ENCODE peak calls at places on chromosomes 11 and 22, in nine cellular contexts. F, J, D, A, Q, G, B, T and U are unnamed samples.

GRCh38 chr22:29600846-29601245 is 2.6 kb upstream of the NF2 start:
- DNase-seq in F (no peak), J (no peak), D (no peak), A (no peak), Q (no peak), G (no peak), B (no peak), T (no peak), U (no peak)

GRCh38 chr11:29119691-29120328 is 897.0 kb downstream of the KCNA4 start:
- DNase-seq in F (peak), J (peak), D (no peak), A (peak), Q (peak), G (peak), B (peak), T (peak), U (peak)

GRCh38 chr11:134841972-134842371 is 429.9 kb upstream of the B3GAT1 start:
- DNase-seq in F (peak), J (no peak), D (no peak), A (no peak), Q (no peak), G (no peak), B (no peak), T (no peak), U (no peak)

GRCh38 chr11:128481135-128481534 is 106.2 kb downstream of the ETS1 start:
- DNase-seq in F (no peak), J (no peak), D (no peak), A (no peak), Q (peak), G (peak), B (no peak), T (peak), U (no peak)

GRCh38 chr11:398826-399225 is 4.8 kb downstream of the PKP3 start:
- DNase-seq in F (peak), J (no peak), D (no peak), A (no peak), Q (no peak), G (peak), B (no peak), T (peak), U (no peak)

GRCh38 chr11:132632641-132633124 is 899.6 kb downstream of the OPCML start:
- DNase-seq in F (peak), J (peak), D (no peak), A (peak), Q (peak), G (peak), B (no peak), T (peak), U (no peak)

GRCh38 chr11:127733552-127733951 is 733.0 kb upstream of the KIRREL3 start:
- DNase-seq in F (no peak), J (no peak), D (no peak), A (no peak), Q (no peak), G (no peak), B (no peak), T (no peak), U (no peak)

GRCh38 chr22:46797355-46797754 is 34.9 kb downstream of the TBC1D22A start:
- DNase-seq in F (peak), J (peak), D (no peak), A (no peak), Q (no peak), G (peak), B (no peak), T (no peak), U (no peak)

GRCh38 chr11:130314749-130315285 is at the start of gene ZBTB44:
- DNase-seq in F (peak), J (peak), D (peak), A (peak), Q (peak), G (peak), B (peak), T (peak), U (peak)

GRCh38 chr22:42662114-42663021 is 13.2 kb upstream of the CYB5R3 start:
- DNase-seq in F (peak), J (peak), D (peak), A (peak), Q (no peak), G (peak), B (peak), T (peak), U (no peak)

GRCh38 chr22:20887375-20887774 is 28.6 kb downstream of the SNAP29 start:
- DNase-seq in F (peak), J (no peak), D (no peak), A (no peak), Q (no peak), G (no peak), B (no peak), T (no peak), U (no peak)

GRCh38 chr11:69419662-69420061 is 61.8 kb upstream of the LINC01488 start:
- DNase-seq in F (no peak), J (no peak), D (no peak), A (peak), Q (no peak), G (no peak), B (no peak), T (no peak), U (no peak)